ENCODE peak calls at places on chromosomes 5 and 9, in six cellular contexts. N is GM12878, R is sigmoid colon, S is stomach, E is psoas muscle, U is OCI-LY7. W is an unnamed sample. For H3K4me1, the result is how much of the 10 kb centered on the place peaks cover.

GRCh38 chr5:170572453-170572852 is 68.6 kb downstream of the KCNIP1 start:
- DNase-seq in N (peak), E (no peak), R (no peak), S (no peak), U (no peak), W (no peak)

GRCh38 chr9:91771027-91771426 is 179.0 kb downstream of the ROR2 start:
- DNase-seq in R (peak), S (no peak), U (peak), E (peak), N (no peak), W (peak)

GRCh38 chr9:93200989-93201339 is 17.0 kb downstream of the WNK2 start:
- DNase-seq in R (no peak), U (no peak), N (no peak), S (no peak), E (no peak), W (no peak)

GRCh38 chr9:78383130-78383529 is 86.2 kb downstream of the PSAT1 start:
- DNase-seq in S (no peak), E (no peak), R (no peak), N (no peak), U (no peak), W (no peak)

GRCh38 chr5:142478116-142478515 is 153.3 kb upstream of the SPRY4 start:
- DNase-seq in R (no peak), U (no peak), S (no peak), E (no peak), N (no peak), W (no peak)

GRCh38 chr5:161167001-161167765 is 315.2 kb upstream of the ATP10B start:
- DNase-seq in N (no peak), E (no peak), R (no peak), U (no peak), S (no peak), W (no peak)

GRCh38 chr5:128216860-128217531 is 133.4 kb downstream of the SLC12A2 start:
- DNase-seq in R (no peak), S (no peak), N (no peak), E (peak), U (no peak), W (no peak)

GRCh38 chr9:8856686-8857329 is 1057.2 kb upstream of the DMAC1 start:
- DNase-seq in E (no peak), U (no peak), N (no peak), S (no peak), R (no peak), W (no peak)

GRCh38 chr5:159850192-159850573 is 66.1 kb upstream of the ADRA1B start:
- DNase-seq in R (peak), U (no peak), N (no peak), S (no peak), E (peak), W (peak)

GRCh38 chr9:106916491-106917235 is 53.7 kb downstream of the ZNF462 start:
- DNase-seq in N (no peak), U (no peak), S (no peak), E (peak), R (peak), W (peak)

GRCh38 chr9:130870491-130871381 is 25.9 kb downstream of the QRFP start:
- DNase-seq in N (peak), E (no peak), R (no peak), U (peak), S (no peak), W (no peak)

GRCh38 chr5:142015781-142016533 is 3.1 kb upstream of the GNPDA1 start:
- DNase-seq in N (no peak), R (no peak), U (peak), E (no peak), S (no peak), W (no peak)

GRCh38 chr9:83013261-83013610 is 49.7 kb downstream of the RASEF start:
- DNase-seq in N (no peak), E (no peak), S (no peak), U (no peak), R (no peak), W (no peak)

GRCh38 chr5:65198777-65199120 is 283.0 kb downstream of the ADAMTS6 start:
- DNase-seq in N (no peak), U (no peak), R (no peak), E (no peak), S (no peak), W (no peak)
- H3K27ac ChIP-seq in N (no peak), U (no peak), R (no peak), E (no peak), S (no peak), W (no peak)

GRCh38 chr5:133454442-133454841 is 157.9 kb downstream of the FSTL4 start:
- DNase-seq in U (no peak), N (no peak), E (no peak), R (no peak), S (no peak), W (no peak)

GRCh38 chr5:133451926-133452325 is 160.4 kb downstream of the FSTL4 start:
- DNase-seq in R (no peak), N (no peak), U (no peak), S (no peak), E (no peak), W (no peak)

GRCh38 chr5:133455681-133456080 is 156.7 kb downstream of the FSTL4 start:
- DNase-seq in R (no peak), S (no peak), N (no peak), E (no peak), U (no peak), W (no peak)

GRCh38 chr5:133453084-133453765 is 159.1 kb downstream of the FSTL4 start:
- DNase-seq in S (no peak), U (no peak), R (no peak), N (no peak), E (no peak), W (no peak)

GRCh38 chr5:133453825-133454224 is 158.5 kb downstream of the FSTL4 start:
- DNase-seq in N (no peak), R (no peak), S (no peak), U (no peak), E (no peak), W (no peak)
- H3K4me1 ChIP-seq in N (under half), R (under half), S (under half), U (under half), E (under half), W (under half)

GRCh38 chr5:60505796-60506195 is 194.2 kb downstream of the DEPDC1B start:
- DNase-seq in S (no peak), N (no peak), U (no peak), R (no peak), E (no peak), W (no peak)

GRCh38 chr5:60510049-60510448 is 189.9 kb downstream of the DEPDC1B start:
- DNase-seq in E (no peak), R (no peak), U (no peak), S (no peak), N (no peak), W (no peak)

GRCh38 chr5:60510663-60511062 is 189.3 kb downstream of the DEPDC1B start:
- DNase-seq in R (no peak), N (no peak), S (no peak), U (no peak), E (no peak), W (no peak)

GRCh38 chr5:60507687-60508086 is 192.3 kb downstream of the DEPDC1B start:
- DNase-seq in S (no peak), E (no peak), N (no peak), U (no peak), R (no peak), W (no peak)

GRCh38 chr5:60509519-60509918 is 190.4 kb downstream of the DEPDC1B start:
- DNase-seq in R (no peak), N (no peak), E (no peak), S (no peak), U (no peak), W (no peak)
- H3K27ac ChIP-seq in R (no peak), N (no peak), E (no peak), S (no peak), U (no peak), W (no peak)

GRCh38 chr9:127541865-127542264 is 70.2 kb upstream of the STXBP1 start:
- DNase-seq in R (peak), N (no peak), U (no peak), E (peak), S (no peak), W (peak)
- H3K4me1 ChIP-seq in R (half or more), N (under half), U (under half), E (under half), S (half or more), W (under half)

DNA sequence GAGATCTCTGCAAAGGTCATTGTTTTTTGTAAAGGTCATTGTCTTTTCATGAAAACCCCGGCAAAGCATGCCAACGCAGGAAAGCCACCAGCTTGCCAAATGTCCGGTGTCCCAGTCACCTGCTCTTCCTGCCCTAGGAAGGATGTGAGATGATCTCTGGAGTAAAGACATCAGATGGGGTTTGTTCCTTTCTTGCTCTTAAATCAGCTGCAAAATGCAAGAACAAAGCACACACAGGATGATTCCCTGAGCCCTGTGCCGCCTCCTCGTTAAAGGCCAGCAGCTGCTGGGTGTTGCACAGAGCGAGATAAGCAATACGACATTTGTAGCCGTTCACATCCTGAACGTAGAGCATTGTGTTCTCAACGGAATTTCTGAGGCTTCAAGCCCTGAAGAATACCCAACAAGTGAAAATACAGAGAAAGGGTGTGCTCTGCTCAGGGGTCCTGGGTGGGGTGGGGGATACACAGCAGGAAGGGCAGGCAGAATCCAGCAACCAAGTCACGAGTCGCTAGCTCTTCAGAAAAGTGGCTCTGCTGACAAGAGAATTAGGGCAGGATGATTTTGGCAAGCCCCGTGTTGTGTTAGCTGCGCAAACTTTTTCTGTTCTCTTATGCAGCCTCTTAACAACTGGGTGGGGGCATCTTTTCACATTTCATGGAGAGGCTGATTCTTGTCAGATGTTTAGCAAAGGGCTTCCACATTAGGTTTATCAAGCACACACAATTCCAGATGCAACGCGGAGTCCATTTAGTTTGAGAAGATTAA is 229.2 kb upstream of the MAP3K1 start:
- DNase-seq in E (peak), S (no peak), U (no peak), N (no peak), R (peak), W (peak)
- H3K27ac ChIP-seq in E (no peak), S (peak), U (no peak), N (no peak), R (peak), W (peak)

GRCh38 chr5:169178754-169179153 is 122.2 kb downstream of the SLIT3 start:
- DNase-seq in S (no peak), N (no peak), E (no peak), U (no peak), R (no peak), W (no peak)
- H3K4me1 ChIP-seq in S (under half), N (under half), E (under half), U (under half), R (under half), W (under half)

GRCh38 chr9:6782981-6783380 is 25.2 kb downstream of the KDM4C start:
- DNase-seq in R (peak), E (no peak), S (no peak), N (no peak), U (no peak), W (no peak)

GRCh38 chr9:6783753-6784152 is 26.0 kb downstream of the KDM4C start:
- DNase-seq in U (no peak), E (no peak), N (no peak), R (no peak), S (no peak), W (no peak)

GRCh38 chr9:6781476-6781875 is 23.7 kb downstream of the KDM4C start:
- DNase-seq in U (no peak), N (no peak), S (no peak), E (no peak), R (no peak), W (no peak)

GRCh38 chr9:6780690-6781089 is 22.9 kb downstream of the KDM4C start:
- DNase-seq in S (no peak), R (no peak), U (no peak), N (no peak), E (no peak), W (no peak)

GRCh38 chr9:6782378-6782777 is 24.6 kb downstream of the KDM4C start:
- DNase-seq in E (no peak), S (no peak), U (no peak), N (no peak), R (peak), W (no peak)
- H3K27ac ChIP-seq in E (no peak), S (no peak), U (no peak), N (no peak), R (no peak), W (no peak)

GRCh38 chr9:112308576-112308975 is 24.8 kb downstream of the PTBP3 start:
- DNase-seq in U (no peak), E (no peak), N (no peak), R (no peak), S (no peak), W (no peak)

GRCh38 chr9:112310826-112311225 is 22.6 kb downstream of the PTBP3 start:
- DNase-seq in U (no peak), E (no peak), N (no peak), R (no peak), S (no peak), W (no peak)

GRCh38 chr9:112311497-112311896 is 21.9 kb downstream of the PTBP3 start:
- DNase-seq in E (no peak), R (no peak), N (no peak), S (no peak), U (no peak), W (no peak)

GRCh38 chr9:112315905-112316304 is 17.5 kb downstream of the PTBP3 start:
- DNase-seq in S (no peak), N (no peak), R (no peak), E (no peak), U (no peak), W (no peak)

DNA sequence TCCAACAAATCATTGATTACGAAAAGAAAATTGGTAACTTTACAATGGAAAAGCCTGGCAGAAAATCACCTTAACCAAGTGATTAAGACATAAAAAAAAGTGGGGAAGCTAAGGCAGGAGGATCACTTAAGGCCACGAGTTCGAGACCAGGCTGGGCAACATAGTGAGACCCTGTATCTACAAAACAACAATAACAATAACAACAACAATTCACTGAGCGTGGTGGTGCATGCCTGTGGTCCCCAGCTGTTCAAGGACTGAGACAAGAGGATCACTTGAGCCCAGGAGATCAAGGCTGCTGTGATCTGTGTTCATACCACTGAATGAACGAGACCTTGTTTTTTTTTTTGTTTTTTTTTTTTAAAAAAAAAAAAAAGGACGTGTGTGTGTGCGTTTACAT is 21.3 kb downstream of the PTBP3 start:
- DNase-seq in U (no peak), R (no peak), S (no peak), N (no peak), E (no peak), W (no peak)
- H3K4me1 ChIP-seq in U (under half), R (under half), S (under half), N (under half), E (under half), W (under half)

GRCh38 chr5:173645897-173646574 is 29.6 kb upstream of the BOD1 start:
- DNase-seq in E (no peak), N (no peak), R (no peak), U (no peak), S (no peak), W (peak)

GRCh38 chr5:173643964-173644363 is 27.5 kb upstream of the BOD1 start:
- DNase-seq in R (no peak), E (no peak), U (peak), S (peak), N (peak), W (no peak)

GRCh38 chr5:173644700-173645436 is 28.4 kb upstream of the BOD1 start:
- DNase-seq in S (no peak), N (no peak), E (no peak), U (no peak), R (no peak), W (no peak)

GRCh38 chr5:173646684-173647083 is 30.2 kb upstream of the BOD1 start:
- DNase-seq in S (no peak), U (no peak), E (no peak), N (no peak), R (no peak), W (no peak)

GRCh38 chr5:173645437-173645807 is 29.0 kb upstream of the BOD1 start:
- DNase-seq in N (no peak), R (no peak), S (no peak), E (no peak), U (no peak), W (no peak)
- H3K27ac ChIP-seq in N (no peak), R (no peak), S (no peak), E (no peak), U (no peak), W (no peak)

W was measured in uterus.